ENCODE peak calls at places on chromosomes 16 and 17, in seven cellular contexts. One of them, this sample, is unnamed.

GRCh38 chr16:46972429-46972970 is 974 bp downstream of the DNAJA2 start:
- DNase-seq in HCT116: no peak
- DNase-seq in prostate gland: no peak
- DNase-seq in A549: peak
- DNase-seq in heart left ventricle: no peak
- DNase-seq in lower leg skin: no peak
- DNase-seq in transverse colon: no peak
- DNase-seq in this sample: peak

GRCh38 chr16:11972128-11972527 is 4.4 kb upstream of the SNX29 start:
- DNase-seq in transverse colon: no peak
- DNase-seq in lower leg skin: no peak
- DNase-seq in prostate gland: no peak
- DNase-seq in heart left ventricle: no peak
- DNase-seq in HCT116: no peak
- DNase-seq in A549: no peak
- DNase-seq in this sample: no peak

GRCh38 chr17:63120406-63120805 is 154.4 kb downstream of the TANC2 start:
- DNase-seq in heart left ventricle: no peak
- DNase-seq in lower leg skin: no peak
- DNase-seq in A549: no peak
- DNase-seq in HCT116: no peak
- DNase-seq in prostate gland: no peak
- DNase-seq in transverse colon: no peak
- DNase-seq in this sample: no peak

GRCh38 chr17:9934354-9934753 is 29.3 kb upstream of the RCVRN start:
- DNase-seq in prostate gland: no peak
- DNase-seq in A549: no peak
- DNase-seq in heart left ventricle: no peak
- DNase-seq in HCT116: no peak
- DNase-seq in lower leg skin: no peak
- DNase-seq in transverse colon: no peak
- DNase-seq in this sample: no peak

GRCh38 chr16:51313204-51313603 is 162.1 kb upstream of the SALL1 start:
- DNase-seq in HCT116: no peak
- DNase-seq in A549: no peak
- DNase-seq in prostate gland: no peak
- DNase-seq in lower leg skin: no peak
- DNase-seq in transverse colon: no peak
- DNase-seq in heart left ventricle: no peak
- DNase-seq in this sample: no peak

GRCh38 chr17:81427446-81428120 is 32.3 kb downstream of the BAHCC1 start:
- DNase-seq in prostate gland: peak
- DNase-seq in lower leg skin: no peak
- DNase-seq in transverse colon: peak
- DNase-seq in heart left ventricle: no peak
- DNase-seq in HCT116: no peak
- DNase-seq in A549: no peak
- DNase-seq in this sample: no peak

GRCh38 chr16:85579199-85579598 is 33.9 kb upstream of the GSE1 start:
- DNase-seq in HCT116: no peak
- DNase-seq in prostate gland: no peak
- DNase-seq in transverse colon: no peak
- DNase-seq in A549: no peak
- DNase-seq in heart left ventricle: no peak
- DNase-seq in lower leg skin: no peak
- DNase-seq in this sample: no peak

GRCh38 chr16:86573646-86574508 is 4.5 kb upstream of the FOXL1 start:
- DNase-seq in heart left ventricle: no peak
- DNase-seq in HCT116: no peak
- DNase-seq in transverse colon: no peak
- DNase-seq in lower leg skin: no peak
- DNase-seq in prostate gland: no peak
- DNase-seq in A549: no peak
- DNase-seq in this sample: no peak

GRCh38 chr16:25264599-25264998 is 7.0 kb upstream of the ZKSCAN2 start:
- DNase-seq in heart left ventricle: no peak
- DNase-seq in HCT116: no peak
- DNase-seq in lower leg skin: no peak
- DNase-seq in prostate gland: no peak
- DNase-seq in transverse colon: no peak
- DNase-seq in A549: no peak
- DNase-seq in this sample: peak

GRCh38 chr16:54540525-54541180 is 254.1 kb upstream of the IRX3 start:
- DNase-seq in heart left ventricle: no peak
- DNase-seq in prostate gland: peak
- DNase-seq in A549: no peak
- DNase-seq in HCT116: no peak
- DNase-seq in lower leg skin: no peak
- DNase-seq in transverse colon: peak
- DNase-seq in this sample: no peak

GRCh38 chr16:29995330-29995910 is at the start of gene HIRIP3:
- DNase-seq in lower leg skin: peak
- DNase-seq in heart left ventricle: peak
- DNase-seq in transverse colon: peak
- DNase-seq in prostate gland: peak
- DNase-seq in HCT116: peak
- DNase-seq in A549: peak
- DNase-seq in this sample: peak

GRCh38 chr17:27782791-27783206 is 17.5 kb downstream of the NOS2 start:
- DNase-seq in heart left ventricle: peak
- DNase-seq in prostate gland: no peak
- DNase-seq in transverse colon: no peak
- DNase-seq in lower leg skin: no peak
- DNase-seq in A549: no peak
- DNase-seq in HCT116: no peak
- DNase-seq in this sample: no peak

GRCh38 chr16:86134802-86135461 is 236.0 kb downstream of the IRF8 start:
- DNase-seq in transverse colon: no peak
- DNase-seq in prostate gland: no peak
- DNase-seq in lower leg skin: peak
- DNase-seq in HCT116: no peak
- DNase-seq in A549: no peak
- DNase-seq in heart left ventricle: no peak
- DNase-seq in this sample: no peak

GRCh38 chr17:65459667-65460415 is 101.6 kb downstream of the AXIN2 start:
- DNase-seq in lower leg skin: no peak
- DNase-seq in transverse colon: no peak
- DNase-seq in heart left ventricle: no peak
- DNase-seq in prostate gland: no peak
- DNase-seq in HCT116: no peak
- DNase-seq in A549: no peak
- DNase-seq in this sample: no peak

GRCh38 chr16:54290203-54291106 is 3.9 kb upstream of the IRX3 start:
- DNase-seq in transverse colon: no peak
- DNase-seq in lower leg skin: no peak
- DNase-seq in heart left ventricle: no peak
- DNase-seq in prostate gland: no peak
- DNase-seq in HCT116: no peak
- DNase-seq in A549: no peak
- DNase-seq in this sample: no peak

GRCh38 chr16:73735018-73735417 is 561.6 kb upstream of the PSMD7 start:
- DNase-seq in HCT116: no peak
- DNase-seq in A549: no peak
- DNase-seq in transverse colon: no peak
- DNase-seq in lower leg skin: no peak
- DNase-seq in prostate gland: no peak
- DNase-seq in heart left ventricle: no peak
- DNase-seq in this sample: peak

GRCh38 chr17:81831563-81831956 is 1.5 kb downstream of the MCRIP1 start:
- DNase-seq in transverse colon: no peak
- DNase-seq in prostate gland: no peak
- DNase-seq in A549: no peak
- DNase-seq in lower leg skin: no peak
- DNase-seq in HCT116: no peak
- DNase-seq in heart left ventricle: no peak
- DNase-seq in this sample: peak

GRCh38 chr17:31226373-31226772 is 70.7 kb downstream of the OMG start:
- DNase-seq in HCT116: no peak
- DNase-seq in heart left ventricle: no peak
- DNase-seq in transverse colon: no peak
- DNase-seq in A549: no peak
- DNase-seq in lower leg skin: no peak
- DNase-seq in prostate gland: no peak
- DNase-seq in this sample: no peak

GRCh38 chr16:4846503-4846900 is 586 bp downstream of the GLYR1 start:
- DNase-seq in lower leg skin: peak
- DNase-seq in transverse colon: peak
- DNase-seq in HCT116: no peak
- DNase-seq in heart left ventricle: peak
- DNase-seq in A549: no peak
- DNase-seq in prostate gland: peak
- DNase-seq in this sample: peak

GRCh38 chr17:42118545-42118944 is 2.6 kb downstream of the KAT2A start:
- DNase-seq in HCT116: peak
- DNase-seq in lower leg skin: no peak
- DNase-seq in transverse colon: no peak
- DNase-seq in A549: peak
- DNase-seq in prostate gland: no peak
- DNase-seq in heart left ventricle: no peak
- DNase-seq in this sample: peak

GRCh38 chr17:42120161-42121065 is 754 bp downstream of the KAT2A start:
- DNase-seq in lower leg skin: no peak
- DNase-seq in A549: peak
- DNase-seq in heart left ventricle: no peak
- DNase-seq in HCT116: no peak
- DNase-seq in prostate gland: no peak
- DNase-seq in transverse colon: no peak
- DNase-seq in this sample: peak

GRCh38 chr17:42119301-42119700 is 1.9 kb downstream of the KAT2A start:
- DNase-seq in heart left ventricle: no peak
- DNase-seq in lower leg skin: no peak
- DNase-seq in A549: no peak
- DNase-seq in HCT116: no peak
- DNase-seq in transverse colon: no peak
- DNase-seq in prostate gland: no peak
- DNase-seq in this sample: no peak

GRCh38 chr17:42122371-42123303 is at the start of gene HSPB9:
- DNase-seq in heart left ventricle: no peak
- DNase-seq in transverse colon: peak
- DNase-seq in lower leg skin: no peak
- DNase-seq in A549: no peak
- DNase-seq in prostate gland: peak
- DNase-seq in HCT116: no peak
- DNase-seq in this sample: no peak

GRCh38 chr17:42121066-42121769 is at the start of gene KAT2A:
- DNase-seq in HCT116: peak
- DNase-seq in heart left ventricle: peak
- DNase-seq in lower leg skin: peak
- DNase-seq in A549: peak
- DNase-seq in transverse colon: peak
- DNase-seq in prostate gland: peak
- DNase-seq in this sample: peak
- TF ChIP-seq POLR2A in HCT116: peak
- TF ChIP-seq POLR2A in heart left ventricle: no peak
- TF ChIP-seq POLR2A in lower leg skin: no peak
- TF ChIP-seq POLR2A in A549: peak
- TF ChIP-seq POLR2A in transverse colon: peak
- TF ChIP-seq POLR2A in prostate gland: peak
- TF ChIP-seq POLR2A in this sample: peak

GRCh38 chr16:68985855-68986254 is 119.6 kb upstream of the HAS3 start:
- DNase-seq in transverse colon: no peak
- DNase-seq in HCT116: peak
- DNase-seq in heart left ventricle: no peak
- DNase-seq in prostate gland: no peak
- DNase-seq in A549: no peak
- DNase-seq in lower leg skin: no peak
- DNase-seq in this sample: no peak

GRCh38 chr16:68991075-68991474 is 114.4 kb upstream of the HAS3 start:
- DNase-seq in A549: no peak
- DNase-seq in transverse colon: no peak
- DNase-seq in prostate gland: no peak
- DNase-seq in HCT116: no peak
- DNase-seq in heart left ventricle: no peak
- DNase-seq in lower leg skin: no peak
- DNase-seq in this sample: no peak

GRCh38 chr16:68985268-68985667 is 120.2 kb upstream of the HAS3 start:
- DNase-seq in HCT116: no peak
- DNase-seq in prostate gland: no peak
- DNase-seq in lower leg skin: no peak
- DNase-seq in transverse colon: no peak
- DNase-seq in A549: no peak
- DNase-seq in heart left ventricle: no peak
- DNase-seq in this sample: no peak

GRCh38 chr16:68984467-68984866 is 121.0 kb upstream of the HAS3 start:
- DNase-seq in heart left ventricle: no peak
- DNase-seq in A549: no peak
- DNase-seq in lower leg skin: no peak
- DNase-seq in transverse colon: no peak
- DNase-seq in prostate gland: no peak
- DNase-seq in HCT116: no peak
- DNase-seq in this sample: no peak

GRCh38 chr16:68987734-68988457 is 117.6 kb upstream of the HAS3 start:
- DNase-seq in heart left ventricle: no peak
- DNase-seq in transverse colon: no peak
- DNase-seq in A549: no peak
- DNase-seq in lower leg skin: no peak
- DNase-seq in HCT116: no peak
- DNase-seq in prostate gland: no peak
- DNase-seq in this sample: peak
- TF ChIP-seq POLR2A in heart left ventricle: no peak
- TF ChIP-seq POLR2A in transverse colon: no peak
- TF ChIP-seq POLR2A in A549: no peak
- TF ChIP-seq POLR2A in lower leg skin: no peak
- TF ChIP-seq POLR2A in HCT116: no peak
- TF ChIP-seq POLR2A in prostate gland: no peak
- TF ChIP-seq POLR2A in this sample: no peak

DNA sequence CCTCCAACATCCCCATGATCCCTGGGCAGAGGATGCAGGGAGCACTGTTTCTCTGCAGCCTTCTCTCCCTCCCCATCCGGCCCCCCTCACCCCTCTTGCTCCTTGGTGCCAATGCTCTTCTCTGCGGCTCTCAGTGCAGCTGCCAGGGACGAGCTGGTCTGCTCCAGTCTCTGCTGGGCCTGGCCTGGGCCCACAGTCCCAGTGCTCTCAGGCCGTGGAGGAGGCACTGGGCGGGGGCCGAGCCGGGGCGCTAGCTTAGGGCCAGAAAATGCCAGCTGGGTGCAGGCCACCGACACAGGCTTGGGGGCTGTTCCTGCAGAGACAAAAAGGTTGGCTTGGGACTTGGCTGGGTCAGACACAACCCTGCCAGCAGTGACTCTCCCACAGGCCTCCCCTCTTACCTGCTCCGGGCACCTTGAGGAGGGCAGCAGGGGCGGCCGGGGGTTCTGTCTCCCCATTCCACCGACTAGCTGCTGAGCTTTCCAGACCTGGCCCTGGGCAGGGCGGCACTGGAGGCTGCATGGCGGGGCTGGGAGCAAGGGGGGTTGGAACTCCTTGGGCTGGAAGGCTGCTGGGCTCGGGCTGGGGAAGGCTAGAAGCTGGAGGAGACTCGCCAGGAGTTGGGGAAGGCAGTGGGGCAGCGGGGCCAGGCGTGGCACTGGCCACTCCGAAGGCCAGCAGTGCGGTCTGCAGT is 13.8 kb downstream of the CASKIN2 start:
- DNase-seq in A549: no peak
- DNase-seq in HCT116: no peak
- DNase-seq in transverse colon: no peak
- DNase-seq in lower leg skin: no peak
- DNase-seq in heart left ventricle: no peak
- DNase-seq in prostate gland: no peak
- DNase-seq in this sample: no peak
- TF ChIP-seq POLR2A in A549: no peak
- TF ChIP-seq POLR2A in HCT116: no peak
- TF ChIP-seq POLR2A in transverse colon: no peak
- TF ChIP-seq POLR2A in lower leg skin: no peak
- TF ChIP-seq POLR2A in heart left ventricle: no peak
- TF ChIP-seq POLR2A in prostate gland: no peak
- TF ChIP-seq POLR2A in this sample: no peak

GRCh38 chr16:23006380-23006779 is 142.9 kb downstream of the USP31 start:
- DNase-seq in HCT116: no peak
- DNase-seq in lower leg skin: no peak
- DNase-seq in A549: no peak
- DNase-seq in prostate gland: no peak
- DNase-seq in heart left ventricle: no peak
- DNase-seq in transverse colon: no peak
- DNase-seq in this sample: no peak
- TF ChIP-seq POLR2A in HCT116: no peak
- TF ChIP-seq POLR2A in lower leg skin: no peak
- TF ChIP-seq POLR2A in A549: no peak
- TF ChIP-seq POLR2A in prostate gland: no peak
- TF ChIP-seq POLR2A in heart left ventricle: no peak
- TF ChIP-seq POLR2A in transverse colon: no peak
- TF ChIP-seq POLR2A in this sample: no peak